ENCODE peak calls at places on chromosomes 16 and 17, in eight cellular contexts. R is ovary, A is breast epithelium, V is suprapubic skin, W is H9, K is right lobe of liver, X is pancreas, P is fibroblast of lung. J is an unnamed sample.

GRCh38 chr16:4936991-4937781 is at the start of gene PPL:
- DNase-seq in R (peak), A (peak), V (peak), W (peak), K (peak), X (peak), P (no peak), J (no peak)

GRCh38 chr17:6701719-6702118 is 11.4 kb downstream of the SLC13A5 start:
- DNase-seq in R (no peak), A (no peak), V (no peak), W (peak), K (no peak), X (no peak), P (no peak), J (no peak)

GRCh38 chr16:2003827-2004641 is 5.6 kb downstream of the ZNF598 start:
- DNase-seq in R (peak), A (peak), V (peak), W (peak), K (peak), X (peak), P (peak), J (no peak)

GRCh38 chr17:77478899-77479298 is 338.1 kb downstream of the SEC14L1 start:
- DNase-seq in R (no peak), A (no peak), V (no peak), W (no peak), K (no peak), X (no peak), P (no peak), J (no peak)

GRCh38 chr17:45101883-45102811 is 30.2 kb downstream of the PLCD3 start:
- DNase-seq in R (no peak), A (peak), V (no peak), W (peak), K (no peak), X (no peak), P (no peak), J (no peak)

GRCh38 chr17:49624896-49625295 is 49.2 kb downstream of the NXPH3 start:
- DNase-seq in R (no peak), A (no peak), V (no peak), W (no peak), K (no peak), X (no peak), P (peak), J (no peak)

GRCh38 chr16:27852116-27852515 is 211.4 kb downstream of the GSG1L start:
- DNase-seq in R (no peak), A (no peak), V (peak), W (no peak), K (no peak), X (no peak), P (no peak), J (no peak)

GRCh38 chr16:81263470-81264200 is 25.1 kb downstream of the BCO1 start:
- DNase-seq in R (peak), A (no peak), V (no peak), W (no peak), K (no peak), X (no peak), P (peak), J (no peak)

GRCh38 chr16:84884311-84885023 is 64.7 kb downstream of the CRISPLD2 start:
- DNase-seq in R (no peak), A (peak), V (no peak), W (no peak), K (no peak), X (no peak), P (no peak), J (no peak)

GRCh38 chr17:31627960-31628359 is 231.1 kb downstream of the COPRS start:
- DNase-seq in R (no peak), A (no peak), V (no peak), W (no peak), K (no peak), X (no peak), P (peak), J (no peak)

GRCh38 chr16:3553138-3553923 is 23.9 kb downstream of the NLRC3 start:
- DNase-seq in R (no peak), A (no peak), V (no peak), W (peak), K (no peak), X (no peak), P (no peak), J (no peak)

GRCh38 chr16:66093217-66093616 is 273.3 kb upstream of the CDH5 start:
- DNase-seq in R (no peak), A (no peak), V (no peak), W (no peak), K (no peak), X (no peak), P (peak), J (no peak)

GRCh38 chr16:35562471-35562870 is 2103.1 kb downstream of the TP53TG3F start:
- DNase-seq in R (no peak), A (no peak), V (no peak), W (no peak), K (no peak), X (no peak), P (no peak), J (no peak)

GRCh38 chr17:64615025-64615677 is 47.0 kb downstream of the SMURF2 start:
- DNase-seq in R (no peak), A (no peak), V (no peak), W (no peak), K (no peak), X (no peak), P (peak), J (no peak)

GRCh38 chr16:85523602-85524364 is 89.3 kb upstream of the GSE1 start:
- DNase-seq in R (peak), A (no peak), V (no peak), W (peak), K (peak), X (peak), P (peak), J (no peak)

GRCh38 chr16:88413631-88414030 is 30.9 kb downstream of the ZNF469 start:
- DNase-seq in R (no peak), A (no peak), V (no peak), W (no peak), K (no peak), X (no peak), P (no peak), J (no peak)

GRCh38 chr17:79802736-79803420 is 6.0 kb upstream of the CBX8 start:
- DNase-seq in R (no peak), A (no peak), V (no peak), W (peak), K (no peak), X (no peak), P (no peak), J (no peak)

GRCh38 chr16:66470556-66470955 is 43.5 kb downstream of the BEAN1 start:
- DNase-seq in R (no peak), A (no peak), V (peak), W (no peak), K (no peak), X (no peak), P (no peak), J (peak)

GRCh38 chr16:75086281-75086680 is 30.3 kb downstream of the LDHD start:
- DNase-seq in R (no peak), A (no peak), V (no peak), W (no peak), K (no peak), X (no peak), P (peak), J (no peak)

GRCh38 chr17:52376137-52376536 is 217.6 kb upstream of the CA10 start:
- DNase-seq in R (no peak), A (no peak), V (no peak), W (peak), K (no peak), X (no peak), P (no peak), J (no peak)

GRCh38 chr17:76737676-76738467 is at the start of gene MFSD11:
- DNase-seq in R (peak), A (peak), V (peak), W (peak), K (peak), X (peak), P (peak), J (no peak)

GRCh38 chr17:70945386-70945785 is 776.1 kb downstream of the KCNJ2 start:
- DNase-seq in R (no peak), A (no peak), V (no peak), W (peak), K (no peak), X (no peak), P (peak), J (no peak)

GRCh38 chr16:57564571-57565270 is 22.3 kb downstream of the ADGRG5 start:
- DNase-seq in R (no peak), A (peak), V (no peak), W (no peak), K (no peak), X (no peak), P (peak), J (no peak)

GRCh38 chr17:27332485-27333409 is 38.8 kb downstream of the WSB1 start:
- DNase-seq in R (peak), A (peak), V (peak), W (peak), K (peak), X (peak), P (peak), J (peak)
- H3K27ac ChIP-seq in R (peak), A (peak), V (peak), W (no peak), K (peak), X (peak), P (peak), J (peak)

DNA sequence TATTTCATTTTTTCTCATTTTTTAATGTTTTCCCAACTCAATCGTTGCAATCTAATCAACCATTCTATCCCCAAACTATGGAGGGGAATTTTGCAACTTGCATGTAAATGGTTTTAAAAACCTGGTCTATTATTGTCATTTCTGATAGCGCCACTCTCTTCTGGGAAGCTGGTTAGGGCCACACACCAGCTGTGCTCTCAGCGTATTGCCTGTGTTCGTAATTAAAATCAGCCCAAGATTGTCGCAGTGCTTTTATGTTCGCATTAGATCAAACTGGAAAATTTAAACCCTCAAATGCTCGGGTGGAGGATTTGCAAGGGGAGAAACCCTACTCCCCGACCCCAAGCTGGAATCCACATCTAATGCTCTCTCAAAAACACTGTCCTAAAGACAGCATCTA is 123.5 kb upstream of the CACNG5 start:
- DNase-seq in R (no peak), A (no peak), V (no peak), W (no peak), K (no peak), X (no peak), P (no peak), J (no peak)
- H3K27ac ChIP-seq in R (no peak), A (no peak), V (no peak), W (peak), K (no peak), X (peak), P (no peak), J (no peak)

GRCh38 chr17:17492085-17492484 is 4.1 kb downstream of the RASD1 start:
- DNase-seq in R (no peak), A (no peak), V (peak), W (no peak), K (no peak), X (no peak), P (no peak), J (no peak)

GRCh38 chr17:17492562-17492961 is 3.6 kb downstream of the RASD1 start:
- DNase-seq in R (no peak), A (no peak), V (peak), W (no peak), K (no peak), X (no peak), P (no peak), J (no peak)

GRCh38 chr17:17493249-17493985 is 2.8 kb downstream of the RASD1 start:
- DNase-seq in R (no peak), A (no peak), V (peak), W (peak), K (no peak), X (peak), P (no peak), J (no peak)

GRCh38 chr17:17491031-17491471 is 5.1 kb downstream of the RASD1 start:
- DNase-seq in R (no peak), A (no peak), V (peak), W (no peak), K (no peak), X (no peak), P (no peak), J (no peak)

DNA sequence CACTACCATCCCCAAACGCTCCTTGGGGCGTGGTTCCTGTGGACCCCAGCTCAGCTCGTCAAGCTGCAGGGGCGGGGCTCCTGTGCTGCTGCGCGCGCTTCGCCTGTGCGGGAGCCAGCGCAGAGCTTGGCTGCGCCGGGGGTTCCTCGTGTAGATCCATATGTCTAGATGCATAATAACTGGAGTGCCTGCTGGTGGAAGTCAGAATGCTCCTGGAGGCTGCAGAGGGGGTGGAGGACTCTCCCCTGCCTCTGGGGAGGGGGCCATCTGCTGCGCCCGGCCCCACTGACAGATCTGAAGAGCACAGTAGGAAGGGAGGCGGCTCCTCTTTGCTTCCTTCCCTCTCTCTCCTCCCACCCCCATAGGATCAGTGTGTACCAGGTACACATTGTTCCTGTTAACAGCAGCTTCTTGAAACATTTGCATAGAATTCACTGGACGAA is 4.6 kb downstream of the RASD1 start:
- DNase-seq in R (no peak), A (no peak), V (peak), W (no peak), K (no peak), X (no peak), P (no peak), J (peak)
- H3K27ac ChIP-seq in R (no peak), A (no peak), V (peak), W (no peak), K (no peak), X (no peak), P (no peak), J (no peak)

GRCh38 chr17:38897671-38898290 is 27.6 kb upstream of the LASP1NB start:
- DNase-seq in R (no peak), A (no peak), V (no peak), W (no peak), K (no peak), X (no peak), P (no peak), J (no peak)
- H3K27ac ChIP-seq in R (no peak), A (peak), V (peak), W (no peak), K (peak), X (no peak), P (no peak), J (peak)